ENCODE peak calls at places on chromosomes 16 and 17, in six cellular contexts. D is A549, T is H9, G is AG09319, Q is progenitor cell of endocrine pancreas, K is BJ. W is an unnamed sample.

GRCh38 chr17:66945451-66945850 is 19.1 kb upstream of the CACNG4 start:
- DNase-seq in T (peak), D (no peak), G (no peak), K (no peak), Q (no peak), W (no peak)

GRCh38 chr17:66040402-66040801 is 151.5 kb downstream of the CEP112 start:
- DNase-seq in T (peak), G (no peak), Q (no peak), K (no peak), D (peak), W (no peak)

GRCh38 chr16:20216818-20217217 is 110.5 kb downstream of the GP2 start:
- DNase-seq in Q (no peak), T (no peak), D (no peak), G (no peak), K (no peak), W (no peak)

GRCh38 chr17:47989159-47989558 is 18.2 kb downstream of the CDK5RAP3 start:
- DNase-seq in T (no peak), G (no peak), D (no peak), Q (no peak), K (no peak), W (no peak)

GRCh38 chr17:49132699-49133364 is at the start of gene B4GALNT2:
- DNase-seq in G (no peak), T (peak), Q (peak), K (no peak), D (peak), W (no peak)

GRCh38 chr17:71200597-71200996 is 920.2 kb upstream of the SOX9 start:
- DNase-seq in K (no peak), T (no peak), D (no peak), Q (no peak), G (no peak), W (no peak)

GRCh38 chr16:86713021-86713631 is 134.8 kb downstream of the FOXL1 start:
- DNase-seq in Q (no peak), G (no peak), T (no peak), K (no peak), D (no peak), W (no peak)

GRCh38 chr17:17886253-17886652 is 49.5 kb upstream of the SREBF1 start:
- DNase-seq in Q (no peak), G (no peak), D (no peak), K (no peak), T (no peak), W (no peak)

GRCh38 chr16:55955845-55956244 is 80.7 kb upstream of the CES5A start:
- DNase-seq in D (no peak), G (no peak), K (no peak), T (no peak), Q (no peak), W (no peak)

GRCh38 chr17:82055023-82055964 is 3.6 kb downstream of the GPS1 start:
- DNase-seq in K (no peak), D (no peak), T (no peak), G (no peak), Q (no peak), W (no peak)

GRCh38 chr16:64144612-64145011 is 977.3 kb downstream of the CDH11 start:
- DNase-seq in T (no peak), G (no peak), D (no peak), Q (no peak), K (no peak), W (no peak)

GRCh38 chr17:38705803-38706624 is 941 bp downstream of the MLLT6 start:
- DNase-seq in G (no peak), Q (peak), T (peak), D (peak), K (no peak), W (no peak)

GRCh38 chr16:67212766-67213165 is 13.8 kb downstream of the ELMO3 start:
- DNase-seq in D (no peak), T (no peak), Q (no peak), G (no peak), K (no peak), W (no peak)

GRCh38 chr16:80615751-80616150 is 75.0 kb downstream of the DYNLRB2 start:
- DNase-seq in Q (no peak), D (no peak), K (no peak), G (no peak), T (no peak), W (no peak)

GRCh38 chr17:80475949-80476876 is at the start of gene NPTX1:
- DNase-seq in Q (no peak), K (no peak), T (no peak), G (no peak), D (peak), W (no peak)

GRCh38 chr16:84332975-84333684 is 35.2 kb upstream of the ATP2C2 start:
- DNase-seq in K (no peak), D (no peak), T (peak), G (no peak), Q (no peak), W (peak)
- TF ChIP-seq CTCF in K (no peak), D (no peak), T (peak), G (no peak), Q (no peak), W (no peak)

GRCh38 chr16:72961863-72962262 is 86.1 kb downstream of the ZFHX3 start:
- DNase-seq in D (no peak), T (peak), G (no peak), Q (no peak), K (no peak), W (no peak)

GRCh38 chr16:72960101-72960500 is 87.8 kb downstream of the ZFHX3 start:
- DNase-seq in G (no peak), D (no peak), Q (no peak), K (no peak), T (no peak), W (no peak)

GRCh38 chr16:72959301-72959996 is 88.5 kb downstream of the ZFHX3 start:
- DNase-seq in D (no peak), Q (no peak), T (no peak), K (no peak), G (no peak), W (no peak)

GRCh38 chr16:72962347-72962746 is 85.6 kb downstream of the ZFHX3 start:
- DNase-seq in T (no peak), G (no peak), K (no peak), D (no peak), Q (no peak), W (no peak)

DNA sequence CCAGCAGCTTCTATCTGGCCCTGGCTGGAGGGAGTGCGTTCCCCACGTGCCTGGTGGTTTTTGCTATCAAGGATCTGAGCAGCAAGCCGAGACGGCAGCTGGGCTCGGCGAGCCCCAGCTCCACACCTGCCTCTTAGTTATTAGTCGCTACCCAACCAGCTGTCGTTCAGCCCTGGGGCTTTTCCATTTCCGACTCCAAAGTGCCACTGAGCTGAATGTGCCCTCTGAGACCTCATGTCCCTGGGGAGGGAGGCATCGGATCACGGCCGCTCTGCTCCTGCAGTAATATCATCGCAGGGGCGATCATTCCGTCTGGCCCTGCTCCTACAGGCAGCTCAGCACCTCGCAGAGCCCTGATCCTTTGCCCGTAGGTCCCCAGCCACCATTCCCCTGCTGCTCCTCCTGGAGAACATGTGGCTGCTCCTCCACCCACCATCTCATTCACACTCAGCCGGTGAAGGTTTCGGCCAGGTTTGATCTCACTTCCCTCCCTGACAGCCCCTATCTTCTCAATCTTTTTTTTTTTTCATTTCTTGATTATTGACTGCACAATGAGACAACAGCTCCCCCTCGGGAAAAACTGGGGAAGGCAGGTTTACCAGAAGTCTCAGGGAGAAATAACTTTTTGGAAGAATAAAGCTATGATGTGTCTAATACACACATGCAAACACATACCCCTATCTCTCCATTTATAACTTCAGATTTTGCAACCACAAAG is 86.7 kb downstream of the ZFHX3 start:
- DNase-seq in D (no peak), G (no peak), Q (no peak), K (no peak), T (no peak), W (no peak)
- TF ChIP-seq CTCF in D (peak), G (peak), Q (peak), K (peak), T (peak), W (peak)

GRCh38 chr16:75224281-75224680 is 5.5 kb downstream of the CTRB1 start:
- DNase-seq in K (no peak), G (no peak), D (no peak), T (peak), Q (no peak), W (no peak)

GRCh38 chr16:75224683-75225082 is 5.9 kb downstream of the CTRB1 start:
- DNase-seq in K (no peak), T (peak), Q (no peak), G (no peak), D (no peak), W (no peak)

GRCh38 chr16:75225092-75225491 is 6.3 kb downstream of the CTRB1 start:
- DNase-seq in D (no peak), Q (no peak), G (no peak), K (no peak), T (no peak), W (no peak)

GRCh38 chr16:75226550-75227360 is 8.0 kb downstream of the CTRB1 start:
- DNase-seq in D (no peak), T (peak), K (no peak), Q (no peak), G (no peak), W (no peak)

GRCh38 chr16:75225678-75226515 is 7.1 kb downstream of the CTRB1 start:
- DNase-seq in G (no peak), K (no peak), Q (no peak), T (peak), D (no peak), W (no peak)
- TF ChIP-seq CTCF in G (no peak), K (no peak), Q (no peak), T (no peak), D (no peak), W (no peak)

DNA sequence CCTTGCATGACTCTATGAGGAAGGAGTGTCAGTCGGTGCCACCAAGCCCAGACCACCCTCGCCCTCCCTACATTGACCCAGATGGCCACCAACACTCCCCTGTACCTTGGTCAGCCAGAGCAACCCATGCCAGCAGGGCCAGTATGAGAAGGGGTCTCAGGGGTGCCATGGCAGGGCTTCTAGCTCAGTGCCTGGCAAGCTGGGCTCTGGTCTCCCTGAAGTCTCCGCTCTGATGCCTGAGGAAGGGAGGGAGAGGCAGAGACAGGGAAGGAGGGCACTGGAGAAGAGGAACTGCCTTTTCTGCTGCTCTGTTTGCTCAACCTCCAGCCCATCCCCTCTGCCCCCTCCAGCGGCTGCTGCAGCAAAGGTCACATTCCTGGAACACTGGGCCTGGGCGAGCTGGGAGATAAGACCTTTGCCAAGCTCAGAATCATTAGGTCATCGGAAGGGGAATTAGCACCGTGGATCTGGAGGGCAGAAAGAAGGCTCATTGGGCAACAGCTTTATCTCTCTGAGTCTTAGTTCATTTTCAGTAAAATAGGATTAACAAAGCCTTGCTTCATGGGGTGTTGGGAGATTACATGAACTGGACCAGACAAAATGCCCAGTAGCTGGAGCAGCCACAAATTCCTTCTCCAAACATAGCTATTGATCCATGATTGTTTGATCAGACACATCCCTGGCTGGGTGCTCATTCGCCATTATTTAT is at the start of gene VTN:
- DNase-seq in K (no peak), G (no peak), Q (peak), D (peak), T (peak), W (peak)
- TF ChIP-seq CTCF in K (no peak), G (peak), Q (no peak), D (no peak), T (peak), W (no peak)